ENCODE peak calls at places on chromosomes 13 and 19, in six cellular contexts. One of them, this sample, is unnamed.

GRCh38 chr13:97005631-97006262 is 11.5 kb upstream of the OXGR1 start:
- DNase-seq in H9: no peak
- DNase-seq in mesendoderm: no peak
- DNase-seq in astrocyte: peak; percentile 61
- DNase-seq in HCT116: no peak
- DNase-seq in IMR-90: peak; percentile 76
- DNase-seq in this sample: peak; percentile 62

GRCh38 chr13:98260357-98261164 is 83.5 kb upstream of the RNF113B start:
- DNase-seq in H9: no peak
- DNase-seq in mesendoderm: no peak
- DNase-seq in astrocyte: no peak
- DNase-seq in HCT116: no peak
- DNase-seq in IMR-90: no peak
- DNase-seq in this sample: no peak

GRCh38 chr19:48676887-48677286 is 4.1 kb upstream of the NTN5 start:
- DNase-seq in H9: no peak
- DNase-seq in mesendoderm: no peak
- DNase-seq in astrocyte: no peak
- DNase-seq in HCT116: no peak
- DNase-seq in IMR-90: no peak
- DNase-seq in this sample: no peak

GRCh38 chr13:62879071-62879470 is 1463.4 kb upstream of the PCDH20 start:
- DNase-seq in H9: no peak
- DNase-seq in mesendoderm: no peak
- DNase-seq in astrocyte: peak; percentile 12
- DNase-seq in HCT116: no peak
- DNase-seq in IMR-90: peak; percentile 77
- DNase-seq in this sample: peak; percentile 44

GRCh38 chr19:16435238-16435911 is 36.4 kb downstream of the EPS15L1 start:
- DNase-seq in H9: no peak
- DNase-seq in mesendoderm: peak; percentile 57
- DNase-seq in astrocyte: peak; percentile 96
- DNase-seq in HCT116: no peak
- DNase-seq in IMR-90: peak; percentile 98
- DNase-seq in this sample: peak; percentile 92

GRCh38 chr13:110017379-110017778 is 231.0 kb upstream of the IRS2 start:
- DNase-seq in H9: peak; percentile 60
- DNase-seq in mesendoderm: peak; percentile 96
- DNase-seq in astrocyte: peak; percentile 96
- DNase-seq in HCT116: peak; percentile 74
- DNase-seq in IMR-90: peak; percentile 95
- DNase-seq in this sample: peak; percentile 89

GRCh38 chr13:105804561-105805190 is 730.8 kb downstream of the EFNB2 start:
- DNase-seq in H9: no peak
- DNase-seq in mesendoderm: no peak
- DNase-seq in astrocyte: peak; percentile 76
- DNase-seq in HCT116: no peak
- DNase-seq in IMR-90: peak; percentile 59
- DNase-seq in this sample: peak; percentile 2

GRCh38 chr13:37701306-37701705 is 102.7 kb upstream of the POSTN start:
- DNase-seq in H9: no peak
- DNase-seq in mesendoderm: no peak
- DNase-seq in astrocyte: peak; percentile 26
- DNase-seq in HCT116: no peak
- DNase-seq in IMR-90: peak; percentile 67
- DNase-seq in this sample: peak; percentile 75

GRCh38 chr13:77397636-77398035 is 70.7 kb upstream of the MYCBP2 start:
- DNase-seq in H9: no peak
- DNase-seq in mesendoderm: no peak
- DNase-seq in astrocyte: peak; percentile 4
- DNase-seq in HCT116: no peak
- DNase-seq in IMR-90: no peak
- DNase-seq in this sample: peak; percentile 47

GRCh38 chr19:47414469-47414868 is 4.9 kb downstream of the MEIS3 start:
- DNase-seq in H9: no peak
- DNase-seq in mesendoderm: peak; percentile 73
- DNase-seq in astrocyte: no peak
- DNase-seq in HCT116: no peak
- DNase-seq in IMR-90: no peak
- DNase-seq in this sample: no peak

GRCh38 chr13:58151452-58151851 is 519.9 kb downstream of the PCDH17 start:
- DNase-seq in H9: no peak
- DNase-seq in mesendoderm: no peak
- DNase-seq in astrocyte: no peak
- DNase-seq in HCT116: no peak
- DNase-seq in IMR-90: no peak
- DNase-seq in this sample: no peak

GRCh38 chr19:51702754-51703654 is 9.9 kb downstream of the SPACA6 start:
- DNase-seq in H9: peak; percentile 91
- DNase-seq in mesendoderm: peak; percentile 91
- DNase-seq in astrocyte: no peak
- DNase-seq in HCT116: no peak
- DNase-seq in IMR-90: no peak
- DNase-seq in this sample: peak; percentile 21

GRCh38 chr13:92413452-92413851 is 813.2 kb upstream of the GPC6 start:
- DNase-seq in H9: no peak
- DNase-seq in mesendoderm: peak; percentile 60
- DNase-seq in astrocyte: no peak
- DNase-seq in HCT116: no peak
- DNase-seq in IMR-90: no peak
- DNase-seq in this sample: no peak

GRCh38 chr13:108682714-108683113 is 53.3 kb downstream of the MYO16 start:
- DNase-seq in H9: no peak
- DNase-seq in mesendoderm: peak; percentile 12
- DNase-seq in astrocyte: no peak
- DNase-seq in HCT116: no peak
- DNase-seq in IMR-90: no peak
- DNase-seq in this sample: no peak
- H3K4me2 ChIP-seq in H9: no peak overlapping the region
- H3K4me2 ChIP-seq in mesendoderm: no peak overlapping the region
- H3K4me2 ChIP-seq in astrocyte: no peak overlapping the region
- H3K4me2 ChIP-seq in HCT116: no peak overlapping the region
- H3K4me2 ChIP-seq in IMR-90: no peak overlapping the region
- H3K4me2 ChIP-seq in this sample: no peak overlapping the region

DNA sequence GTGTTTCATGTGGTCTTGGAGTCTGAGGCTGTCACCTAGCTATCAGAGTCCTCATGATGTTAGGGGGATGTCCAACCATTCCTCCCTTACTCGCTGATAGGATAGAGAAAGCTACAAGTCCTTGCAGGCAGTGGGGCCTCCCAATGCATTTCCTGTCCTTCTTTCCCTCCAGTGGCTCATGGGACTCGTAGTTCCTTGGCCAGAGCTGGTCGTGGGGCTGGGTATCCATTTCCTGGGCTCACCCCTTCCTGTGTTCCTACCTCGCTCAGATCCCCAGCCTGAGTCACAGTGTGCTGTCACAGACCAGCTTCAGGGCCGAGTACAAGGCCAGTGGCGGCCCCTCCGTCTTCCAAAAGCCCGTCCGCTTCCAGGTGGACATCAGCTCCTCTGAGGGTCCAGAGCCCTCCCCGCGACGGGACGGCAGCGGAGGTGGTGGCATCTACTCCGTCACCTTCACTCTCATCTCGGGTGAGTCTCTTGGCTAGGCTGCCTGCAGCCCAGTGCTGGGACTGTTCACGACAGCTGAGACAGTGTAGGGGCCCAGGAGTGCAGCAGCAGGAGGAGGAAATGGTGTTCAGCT is 19.1 kb downstream of the TMEM150B start:
- DNase-seq in H9: peak; percentile 52
- DNase-seq in mesendoderm: peak; percentile 53
- DNase-seq in astrocyte: no peak
- DNase-seq in HCT116: no peak
- DNase-seq in IMR-90: no peak
- DNase-seq in this sample: no peak
- H3K9ac ChIP-seq in H9: no peak overlapping the region
- H3K9ac ChIP-seq in mesendoderm: no peak overlapping the region
- H3K9ac ChIP-seq in astrocyte: no peak overlapping the region
- H3K9ac ChIP-seq in HCT116: no peak overlapping the region
- H3K9ac ChIP-seq in IMR-90: no peak overlapping the region
- H3K9ac ChIP-seq in this sample: no peak overlapping the region

GRCh38 chr13:35478384-35479222 is 2.1 kb upstream of the MAB21L1 start:
- DNase-seq in H9: peak; percentile 61
- DNase-seq in mesendoderm: peak; percentile 43
- DNase-seq in astrocyte: no peak
- DNase-seq in HCT116: no peak
- DNase-seq in IMR-90: no peak
- DNase-seq in this sample: no peak
- H3K27ac ChIP-seq in H9: no peak overlapping the region
- H3K27ac ChIP-seq in mesendoderm: no peak overlapping the region
- H3K27ac ChIP-seq in astrocyte: no peak overlapping the region
- H3K27ac ChIP-seq in HCT116: no peak overlapping the region
- H3K27ac ChIP-seq in IMR-90: no peak overlapping the region
- H3K27ac ChIP-seq in this sample: no peak overlapping the region

GRCh38 chr19:40231544-40232424 is 5.3 kb upstream of the CCNP start:
- DNase-seq in H9: peak; percentile 69
- DNase-seq in mesendoderm: peak; percentile 78
- DNase-seq in astrocyte: no peak
- DNase-seq in HCT116: no peak
- DNase-seq in IMR-90: no peak
- DNase-seq in this sample: no peak
- H3K4me2 ChIP-seq in H9: no peak overlapping the region
- H3K4me2 ChIP-seq in mesendoderm: peak overlapping the region; percentile 8
- H3K4me2 ChIP-seq in astrocyte: peak overlapping the region; percentile 25
- H3K4me2 ChIP-seq in HCT116: peak overlapping the region; percentile 79
- H3K4me2 ChIP-seq in IMR-90: peak overlapping the region; percentile 65
- H3K4me2 ChIP-seq in this sample: no peak overlapping the region